ENCODE peak calls at places on chromosome 10, in six cellular contexts. U, S, J, F, X and L are unnamed samples.

GRCh38 chr10:28503114-28503513 is 29.8 kb upstream of the WAC start:
- DNase-seq in U (no peak), S (no peak), J (no peak), F (no peak), X (no peak), L (no peak)

GRCh38 chr10:112022196-112022595 is 161.4 kb downstream of the GPAM start:
- DNase-seq in U (no peak), S (peak; percentile 55), J (no peak), F (no peak), X (no peak), L (peak; percentile 36)

GRCh38 chr10:126476256-126476655 is 88.0 kb upstream of the ADAM12 start:
- DNase-seq in U (no peak), S (peak; percentile 39), J (no peak), F (peak; percentile 47), X (peak; percentile 58), L (peak; percentile 41)

GRCh38 chr10:75512534-75512933 is 81.1 kb downstream of the LRMDA start:
- DNase-seq in U (no peak), S (peak; percentile 41), J (no peak), F (no peak), X (peak; percentile 63), L (peak; percentile 49)

GRCh38 chr10:62582804-62583208 is 208.6 kb downstream of the ZNF365 start:
- DNase-seq in U (peak; percentile 98), S (no peak), J (no peak), F (no peak), X (peak; percentile 89), L (no peak)

GRCh38 chr10:108250954-108251620 is 1086.6 kb upstream of the SORCS1 start:
- DNase-seq in U (no peak), S (no peak), J (no peak), F (no peak), X (no peak), L (no peak)

GRCh38 chr10:114714281-114714741 is 56.2 kb upstream of the ABLIM1 start:
- DNase-seq in U (peak; percentile 98), S (no peak), J (no peak), F (no peak), X (peak; percentile 95), L (no peak)

GRCh38 chr10:10471758-10472157 is 545.9 kb upstream of the CELF2 start:
- DNase-seq in U (no peak), S (no peak), J (no peak), F (no peak), X (no peak), L (no peak)

GRCh38 chr10:11178606-11179221 is 161.0 kb downstream of the CELF2 start:
- DNase-seq in U (peak; percentile 61), S (peak; percentile 77), J (no peak), F (no peak), X (peak; percentile 87), L (no peak)

GRCh38 chr10:111766464-111766863 is 417.1 kb downstream of the GPAM start:
- DNase-seq in U (no peak), S (no peak), J (no peak), F (no peak), X (no peak), L (no peak)

GRCh38 chr10:3111626-3112220 is 44.4 kb downstream of the PFKP start:
- DNase-seq in U (peak; percentile 27), S (no peak), J (no peak), F (no peak), X (no peak), L (no peak)

GRCh38 chr10:60714242-60714641 is 64.0 kb upstream of the CDK1 start:
- DNase-seq in U (no peak), S (no peak), J (no peak), F (no peak), X (no peak), L (no peak)

GRCh38 chr10:110212119-110213006 is 5.0 kb downstream of the MXI1 start:
- DNase-seq in U (no peak), S (no peak), J (no peak), F (peak; percentile 40), X (no peak), L (no peak)

GRCh38 chr10:125227546-125227945 is 67.2 kb upstream of the CTBP2 start:
- DNase-seq in U (no peak), S (no peak), J (no peak), F (no peak), X (no peak), L (no peak)

GRCh38 chr10:125284875-125285597 is 124.7 kb upstream of the CTBP2 start:
- DNase-seq in U (peak; percentile 8), S (peak; percentile 68), J (no peak), F (no peak), X (no peak), L (peak; percentile 46)

DNA sequence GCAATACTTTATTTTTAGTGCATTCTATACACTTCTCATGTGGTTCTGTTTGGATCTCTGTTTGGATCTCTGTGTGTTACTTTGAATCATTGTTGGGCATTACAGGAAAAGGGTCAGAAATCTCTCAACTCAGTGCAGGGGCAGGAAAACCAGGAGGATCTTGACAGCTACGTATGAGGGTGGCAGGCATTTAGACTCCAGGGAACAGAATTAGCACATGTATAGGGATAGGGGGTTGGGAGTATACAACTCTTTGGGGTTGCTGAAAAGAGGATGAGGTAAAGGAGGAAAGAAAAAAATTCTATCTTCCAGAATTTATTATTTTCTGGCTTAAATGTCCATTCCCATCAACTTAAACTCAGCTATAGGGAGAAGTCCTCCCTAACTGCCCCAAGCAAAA is 59.4 kb upstream of the MKI67 start:
- DNase-seq in U (no peak), S (no peak), J (no peak), F (no peak), X (no peak), L (no peak)
- H2BK15ac ChIP-seq in U (no peak overlapping the region), S (no peak overlapping the region), J (no peak overlapping the region), F (no peak overlapping the region), X (no peak overlapping the region), L (no peak overlapping the region)

DNA sequence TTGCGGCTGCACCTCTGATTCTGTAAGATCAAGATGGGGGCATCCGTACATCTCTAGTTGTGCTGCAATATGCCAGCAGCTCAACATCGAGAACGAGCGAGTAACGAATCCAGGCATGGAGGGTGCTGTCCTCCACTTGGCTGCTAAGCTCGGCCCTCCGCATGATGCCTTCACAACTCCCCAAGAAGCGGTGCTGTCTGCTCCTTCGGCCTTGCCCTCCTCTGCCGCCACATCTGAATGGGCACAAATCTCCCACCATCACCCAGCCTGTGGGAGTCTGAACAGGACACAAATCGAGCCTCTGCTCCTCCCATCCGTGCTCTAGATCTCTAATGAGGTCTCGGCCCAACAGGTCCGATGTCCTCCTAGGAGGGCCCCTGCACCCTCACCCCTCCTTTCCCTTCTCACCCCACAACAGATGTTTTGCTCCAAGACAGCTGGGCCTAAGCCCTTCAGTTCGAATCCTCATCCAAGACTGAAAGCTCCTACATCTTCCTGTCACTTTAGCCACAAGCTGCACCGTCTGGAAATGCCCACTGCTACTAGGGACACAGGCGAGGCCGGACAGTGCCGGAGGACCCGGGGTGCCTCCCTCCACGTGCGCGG is 86.7 kb downstream of the ZNF33B start:
- DNase-seq in U (no peak), S (peak; percentile 3), J (peak; percentile 0), F (no peak), X (no peak), L (no peak)
- H2BK15ac ChIP-seq in U (no peak overlapping the region), S (no peak overlapping the region), J (no peak overlapping the region), F (no peak overlapping the region), X (no peak overlapping the region), L (no peak overlapping the region)

GRCh38 chr10:64959116-64959515 is 1437.9 kb downstream of the REEP3 start:
- DNase-seq in U (no peak), S (no peak), J (no peak), F (no peak), X (no peak), L (no peak)
- H2BK15ac ChIP-seq in U (no peak overlapping the region), S (no peak overlapping the region), J (no peak overlapping the region), F (no peak overlapping the region), X (no peak overlapping the region), L (no peak overlapping the region)

GRCh38 chr10:71476249-71477011 is 79.7 kb downstream of the CDH23 start:
- DNase-seq in U (no peak), S (no peak), J (no peak), F (no peak), X (no peak), L (no peak)
- H2BK15ac ChIP-seq in U (no peak overlapping the region), S (no peak overlapping the region), J (no peak overlapping the region), F (no peak overlapping the region), X (no peak overlapping the region), L (no peak overlapping the region)

DNA sequence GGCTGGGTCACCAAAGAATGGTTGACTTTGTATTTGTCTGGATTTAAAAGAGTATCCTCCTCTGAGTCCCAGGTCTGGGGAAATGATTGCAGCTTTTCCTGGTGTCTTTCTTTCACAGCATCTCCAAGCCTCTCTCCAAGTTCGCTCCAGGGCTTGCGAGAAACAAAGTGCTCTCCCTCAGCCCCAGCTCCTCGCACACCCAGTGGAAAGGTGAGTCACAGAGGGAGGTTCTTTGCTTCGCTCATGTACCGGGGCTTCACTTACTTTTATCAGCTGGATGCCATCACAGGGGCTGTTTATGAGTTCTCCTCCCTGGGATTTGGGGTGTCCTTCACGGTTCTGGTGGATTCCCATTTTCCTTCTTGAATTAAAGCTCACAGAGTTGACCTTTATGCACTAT is 252.2 kb upstream of the PLPP4 start:
- DNase-seq in U (no peak), S (no peak), J (no peak), F (no peak), X (no peak), L (no peak)
- H2BK15ac ChIP-seq in U (no peak overlapping the region), S (no peak overlapping the region), J (no peak overlapping the region), F (no peak overlapping the region), X (no peak overlapping the region), L (no peak overlapping the region)